ENCODE peak calls at places on chromosomes 3 and 15, in nine cellular contexts. One of them, this sample, is unnamed.

GRCh38 chr3:58038675-58039302 is 30.6 kb downstream of the FLNB start:
- DNase-seq in upper lobe of left lung: no peak
- DNase-seq in GM06990: no peak
- DNase-seq in heart left ventricle: no peak
- DNase-seq in activated CD8-positive, alpha-beta T cell treated with anti-CD3 and anti-CD28 coated beads for 36 hours: no peak
- DNase-seq in NB4: peak
- DNase-seq in endothelial cell: no peak
- DNase-seq in BJ: no peak
- DNase-seq in OCI-LY7: no peak
- DNase-seq in this sample: no peak

GRCh38 chr15:28911295-28911979 is 25.7 kb downstream of the APBA2 start:
- DNase-seq in upper lobe of left lung: no peak
- DNase-seq in GM06990: no peak
- DNase-seq in heart left ventricle: no peak
- DNase-seq in activated CD8-positive, alpha-beta T cell treated with anti-CD3 and anti-CD28 coated beads for 36 hours: no peak
- DNase-seq in NB4: no peak
- DNase-seq in endothelial cell: no peak
- DNase-seq in BJ: no peak
- DNase-seq in OCI-LY7: no peak
- DNase-seq in this sample: no peak

GRCh38 chr15:20344601-20345400 is 196.8 kb downstream of the GOLGA6L6 start:
- DNase-seq in upper lobe of left lung: peak
- DNase-seq in GM06990: no peak
- DNase-seq in heart left ventricle: no peak
- DNase-seq in activated CD8-positive, alpha-beta T cell treated with anti-CD3 and anti-CD28 coated beads for 36 hours: no peak
- DNase-seq in NB4: no peak
- DNase-seq in endothelial cell: no peak
- DNase-seq in BJ: no peak
- DNase-seq in OCI-LY7: no peak
- DNase-seq in this sample: no peak

GRCh38 chr3:14431928-14432834 is 29.8 kb downstream of the SLC6A6 start:
- DNase-seq in upper lobe of left lung: peak
- DNase-seq in GM06990: peak
- DNase-seq in heart left ventricle: peak
- DNase-seq in activated CD8-positive, alpha-beta T cell treated with anti-CD3 and anti-CD28 coated beads for 36 hours: peak
- DNase-seq in NB4: peak
- DNase-seq in endothelial cell: peak
- DNase-seq in BJ: no peak
- DNase-seq in OCI-LY7: peak
- DNase-seq in this sample: no peak

GRCh38 chr15:99683000-99683670 is 50.1 kb downstream of the LYSMD4 start:
- DNase-seq in upper lobe of left lung: no peak
- DNase-seq in GM06990: no peak
- DNase-seq in heart left ventricle: no peak
- DNase-seq in activated CD8-positive, alpha-beta T cell treated with anti-CD3 and anti-CD28 coated beads for 36 hours: no peak
- DNase-seq in NB4: no peak
- DNase-seq in endothelial cell: no peak
- DNase-seq in BJ: no peak
- DNase-seq in OCI-LY7: peak
- DNase-seq in this sample: no peak

GRCh38 chr15:90425726-90426346 is 37.8 kb downstream of the IQGAP1 start:
- DNase-seq in upper lobe of left lung: no peak
- DNase-seq in GM06990: no peak
- DNase-seq in heart left ventricle: no peak
- DNase-seq in activated CD8-positive, alpha-beta T cell treated with anti-CD3 and anti-CD28 coated beads for 36 hours: no peak
- DNase-seq in NB4: no peak
- DNase-seq in endothelial cell: no peak
- DNase-seq in BJ: no peak
- DNase-seq in OCI-LY7: no peak
- DNase-seq in this sample: no peak

GRCh38 chr3:78871048-78871447 is 896.8 kb downstream of the ROBO1 start:
- DNase-seq in upper lobe of left lung: no peak
- DNase-seq in GM06990: no peak
- DNase-seq in heart left ventricle: no peak
- DNase-seq in activated CD8-positive, alpha-beta T cell treated with anti-CD3 and anti-CD28 coated beads for 36 hours: no peak
- DNase-seq in NB4: no peak
- DNase-seq in endothelial cell: no peak
- DNase-seq in BJ: no peak
- DNase-seq in OCI-LY7: no peak
- DNase-seq in this sample: no peak

GRCh38 chr15:77974098-77974414 is 103.5 kb downstream of the TBC1D2B start:
- DNase-seq in upper lobe of left lung: peak
- DNase-seq in GM06990: no peak
- DNase-seq in heart left ventricle: peak
- DNase-seq in activated CD8-positive, alpha-beta T cell treated with anti-CD3 and anti-CD28 coated beads for 36 hours: no peak
- DNase-seq in NB4: peak
- DNase-seq in endothelial cell: no peak
- DNase-seq in BJ: no peak
- DNase-seq in OCI-LY7: no peak
- DNase-seq in this sample: peak

GRCh38 chr15:93088200-93088980 is 621 bp downstream of the RGMA start:
- DNase-seq in upper lobe of left lung: no peak
- DNase-seq in GM06990: peak
- DNase-seq in heart left ventricle: peak
- DNase-seq in activated CD8-positive, alpha-beta T cell treated with anti-CD3 and anti-CD28 coated beads for 36 hours: peak
- DNase-seq in NB4: no peak
- DNase-seq in endothelial cell: peak
- DNase-seq in BJ: no peak
- DNase-seq in OCI-LY7: no peak
- DNase-seq in this sample: no peak

GRCh38 chr3:130429069-130430023 is 83.9 kb downstream of the COL6A5 start:
- DNase-seq in upper lobe of left lung: no peak
- DNase-seq in GM06990: no peak
- DNase-seq in heart left ventricle: no peak
- DNase-seq in activated CD8-positive, alpha-beta T cell treated with anti-CD3 and anti-CD28 coated beads for 36 hours: no peak
- DNase-seq in NB4: no peak
- DNase-seq in endothelial cell: no peak
- DNase-seq in BJ: no peak
- DNase-seq in OCI-LY7: no peak
- DNase-seq in this sample: no peak

GRCh38 chr3:130900959-130901358 is 7.1 kb downstream of the ATP2C1 start:
- DNase-seq in upper lobe of left lung: no peak
- DNase-seq in GM06990: no peak
- DNase-seq in heart left ventricle: no peak
- DNase-seq in activated CD8-positive, alpha-beta T cell treated with anti-CD3 and anti-CD28 coated beads for 36 hours: no peak
- DNase-seq in NB4: no peak
- DNase-seq in endothelial cell: no peak
- DNase-seq in BJ: no peak
- DNase-seq in OCI-LY7: no peak
- DNase-seq in this sample: no peak

GRCh38 chr3:19947549-19948071 is 713 bp downstream of the RAB5A start:
- DNase-seq in upper lobe of left lung: peak
- DNase-seq in GM06990: peak
- DNase-seq in heart left ventricle: peak
- DNase-seq in activated CD8-positive, alpha-beta T cell treated with anti-CD3 and anti-CD28 coated beads for 36 hours: peak
- DNase-seq in NB4: peak
- DNase-seq in endothelial cell: peak
- DNase-seq in BJ: no peak
- DNase-seq in OCI-LY7: peak
- DNase-seq in this sample: no peak

GRCh38 chr3:45597166-45597565 is 2.6 kb downstream of the LIMD1 start:
- DNase-seq in upper lobe of left lung: no peak
- DNase-seq in GM06990: no peak
- DNase-seq in heart left ventricle: no peak
- DNase-seq in activated CD8-positive, alpha-beta T cell treated with anti-CD3 and anti-CD28 coated beads for 36 hours: peak
- DNase-seq in NB4: no peak
- DNase-seq in endothelial cell: no peak
- DNase-seq in BJ: no peak
- DNase-seq in OCI-LY7: peak
- DNase-seq in this sample: no peak

GRCh38 chr3:71407833-71408232 is 175.7 kb downstream of the FOXP1 start:
- DNase-seq in upper lobe of left lung: no peak
- DNase-seq in GM06990: no peak
- DNase-seq in heart left ventricle: no peak
- DNase-seq in activated CD8-positive, alpha-beta T cell treated with anti-CD3 and anti-CD28 coated beads for 36 hours: no peak
- DNase-seq in NB4: no peak
- DNase-seq in endothelial cell: no peak
- DNase-seq in BJ: no peak
- DNase-seq in OCI-LY7: peak
- DNase-seq in this sample: no peak

GRCh38 chr3:30512596-30512995 is 93.8 kb upstream of the TGFBR2 start:
- DNase-seq in upper lobe of left lung: no peak
- DNase-seq in GM06990: no peak
- DNase-seq in heart left ventricle: no peak
- DNase-seq in activated CD8-positive, alpha-beta T cell treated with anti-CD3 and anti-CD28 coated beads for 36 hours: no peak
- DNase-seq in NB4: no peak
- DNase-seq in endothelial cell: no peak
- DNase-seq in BJ: no peak
- DNase-seq in OCI-LY7: no peak
- DNase-seq in this sample: no peak

GRCh38 chr3:32288819-32289218 is 50.3 kb downstream of the CMTM8 start:
- DNase-seq in upper lobe of left lung: no peak
- DNase-seq in GM06990: no peak
- DNase-seq in heart left ventricle: no peak
- DNase-seq in activated CD8-positive, alpha-beta T cell treated with anti-CD3 and anti-CD28 coated beads for 36 hours: no peak
- DNase-seq in NB4: no peak
- DNase-seq in endothelial cell: no peak
- DNase-seq in BJ: no peak
- DNase-seq in OCI-LY7: peak
- DNase-seq in this sample: no peak

GRCh38 chr15:20672469-20672868 is 130.9 kb upstream of the GOLGA6L6 start:
- DNase-seq in upper lobe of left lung: no peak
- DNase-seq in GM06990: no peak
- DNase-seq in heart left ventricle: no peak
- DNase-seq in activated CD8-positive, alpha-beta T cell treated with anti-CD3 and anti-CD28 coated beads for 36 hours: no peak
- DNase-seq in NB4: no peak
- DNase-seq in endothelial cell: no peak
- DNase-seq in BJ: no peak
- DNase-seq in OCI-LY7: no peak
- DNase-seq in this sample: no peak

GRCh38 chr3:164890061-164890460 is 188.2 kb downstream of the SI start:
- DNase-seq in upper lobe of left lung: no peak
- DNase-seq in GM06990: no peak
- DNase-seq in heart left ventricle: no peak
- DNase-seq in activated CD8-positive, alpha-beta T cell treated with anti-CD3 and anti-CD28 coated beads for 36 hours: no peak
- DNase-seq in NB4: no peak
- DNase-seq in endothelial cell: no peak
- DNase-seq in BJ: no peak
- DNase-seq in OCI-LY7: no peak
- DNase-seq in this sample: no peak

GRCh38 chr3:189833996-189834395 is 202.8 kb downstream of the TP63 start:
- DNase-seq in upper lobe of left lung: no peak
- DNase-seq in GM06990: no peak
- DNase-seq in heart left ventricle: no peak
- DNase-seq in activated CD8-positive, alpha-beta T cell treated with anti-CD3 and anti-CD28 coated beads for 36 hours: no peak
- DNase-seq in NB4: no peak
- DNase-seq in endothelial cell: no peak
- DNase-seq in BJ: no peak
- DNase-seq in OCI-LY7: no peak
- DNase-seq in this sample: no peak

GRCh38 chr3:36871379-36872126 is 73.3 kb downstream of the TRANK1 start:
- DNase-seq in upper lobe of left lung: no peak
- DNase-seq in GM06990: no peak
- DNase-seq in heart left ventricle: no peak
- DNase-seq in activated CD8-positive, alpha-beta T cell treated with anti-CD3 and anti-CD28 coated beads for 36 hours: no peak
- DNase-seq in NB4: no peak
- DNase-seq in endothelial cell: no peak
- DNase-seq in BJ: no peak
- DNase-seq in OCI-LY7: no peak
- DNase-seq in this sample: no peak

GRCh38 chr3:71066356-71066755 is 517.2 kb downstream of the FOXP1 start:
- DNase-seq in upper lobe of left lung: peak
- DNase-seq in GM06990: no peak
- DNase-seq in heart left ventricle: no peak
- DNase-seq in activated CD8-positive, alpha-beta T cell treated with anti-CD3 and anti-CD28 coated beads for 36 hours: peak
- DNase-seq in NB4: peak
- DNase-seq in endothelial cell: no peak
- DNase-seq in BJ: no peak
- DNase-seq in OCI-LY7: peak
- DNase-seq in this sample: no peak

GRCh38 chr3:7333125-7333524 is 472.2 kb downstream of the GRM7 start:
- DNase-seq in upper lobe of left lung: no peak
- DNase-seq in GM06990: no peak
- DNase-seq in heart left ventricle: no peak
- DNase-seq in activated CD8-positive, alpha-beta T cell treated with anti-CD3 and anti-CD28 coated beads for 36 hours: no peak
- DNase-seq in NB4: no peak
- DNase-seq in endothelial cell: no peak
- DNase-seq in BJ: no peak
- DNase-seq in OCI-LY7: no peak
- DNase-seq in this sample: no peak
- TF ChIP-seq CTCF in upper lobe of left lung: no peak
- TF ChIP-seq CTCF in GM06990: no peak
- TF ChIP-seq CTCF in heart left ventricle: no peak
- TF ChIP-seq CTCF in activated CD8-positive, alpha-beta T cell treated with anti-CD3 and anti-CD28 coated beads for 36 hours: no peak
- TF ChIP-seq CTCF in NB4: no peak
- TF ChIP-seq CTCF in endothelial cell: no peak
- TF ChIP-seq CTCF in BJ: no peak
- TF ChIP-seq CTCF in OCI-LY7: no peak
- TF ChIP-seq CTCF in this sample: no peak

GRCh38 chr15:42737529-42738328 is 801 bp upstream of the CDAN1 start:
- DNase-seq in upper lobe of left lung: no peak
- DNase-seq in GM06990: no peak
- DNase-seq in heart left ventricle: no peak
- DNase-seq in activated CD8-positive, alpha-beta T cell treated with anti-CD3 and anti-CD28 coated beads for 36 hours: no peak
- DNase-seq in NB4: no peak
- DNase-seq in endothelial cell: no peak
- DNase-seq in BJ: no peak
- DNase-seq in OCI-LY7: no peak
- DNase-seq in this sample: no peak
- TF ChIP-seq CTCF in upper lobe of left lung: no peak
- TF ChIP-seq CTCF in GM06990: no peak
- TF ChIP-seq CTCF in heart left ventricle: no peak
- TF ChIP-seq CTCF in activated CD8-positive, alpha-beta T cell treated with anti-CD3 and anti-CD28 coated beads for 36 hours: no peak
- TF ChIP-seq CTCF in NB4: no peak
- TF ChIP-seq CTCF in endothelial cell: no peak
- TF ChIP-seq CTCF in BJ: no peak
- TF ChIP-seq CTCF in OCI-LY7: no peak
- TF ChIP-seq CTCF in this sample: no peak

GRCh38 chr3:43286115-43286885 is at the start of gene SNRK:
- DNase-seq in upper lobe of left lung: peak
- DNase-seq in GM06990: peak
- DNase-seq in heart left ventricle: peak
- DNase-seq in activated CD8-positive, alpha-beta T cell treated with anti-CD3 and anti-CD28 coated beads for 36 hours: peak
- DNase-seq in NB4: peak
- DNase-seq in endothelial cell: peak
- DNase-seq in BJ: no peak
- DNase-seq in OCI-LY7: peak
- DNase-seq in this sample: peak
- TF ChIP-seq CTCF in upper lobe of left lung: peak
- TF ChIP-seq CTCF in GM06990: peak
- TF ChIP-seq CTCF in heart left ventricle: peak
- TF ChIP-seq CTCF in activated CD8-positive, alpha-beta T cell treated with anti-CD3 and anti-CD28 coated beads for 36 hours: peak
- TF ChIP-seq CTCF in NB4: peak
- TF ChIP-seq CTCF in endothelial cell: no peak
- TF ChIP-seq CTCF in BJ: peak
- TF ChIP-seq CTCF in OCI-LY7: peak
- TF ChIP-seq CTCF in this sample: peak

DNA sequence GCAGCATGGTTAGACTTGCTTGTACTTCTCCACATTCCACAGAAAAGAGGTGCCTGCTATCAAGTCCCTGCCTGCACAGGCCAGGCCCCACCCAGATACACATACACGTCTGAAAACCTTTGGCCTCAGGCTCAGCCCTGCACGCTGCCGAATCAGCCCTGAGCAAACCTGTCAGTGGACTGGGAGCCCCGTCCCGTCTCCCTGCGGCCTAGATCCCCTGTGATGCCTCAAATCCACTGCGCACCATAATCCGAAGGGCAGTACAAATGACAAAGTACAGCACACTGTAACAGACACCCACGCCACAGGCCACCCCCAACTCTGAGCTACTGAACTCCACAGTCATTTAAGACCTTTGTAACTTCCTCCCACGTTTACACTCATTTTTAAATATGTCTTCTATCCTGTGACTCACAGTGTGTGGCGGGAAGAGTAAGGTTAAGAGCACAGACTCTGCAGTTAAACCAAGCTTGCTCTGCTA is 67.1 kb downstream of the MB21D2 start:
- DNase-seq in upper lobe of left lung: peak
- DNase-seq in GM06990: peak
- DNase-seq in heart left ventricle: no peak
- DNase-seq in activated CD8-positive, alpha-beta T cell treated with anti-CD3 and anti-CD28 coated beads for 36 hours: peak
- DNase-seq in NB4: peak
- DNase-seq in endothelial cell: no peak
- DNase-seq in BJ: no peak
- DNase-seq in OCI-LY7: no peak
- DNase-seq in this sample: no peak
- TF ChIP-seq CTCF in upper lobe of left lung: no peak
- TF ChIP-seq CTCF in GM06990: no peak
- TF ChIP-seq CTCF in heart left ventricle: no peak
- TF ChIP-seq CTCF in activated CD8-positive, alpha-beta T cell treated with anti-CD3 and anti-CD28 coated beads for 36 hours: no peak
- TF ChIP-seq CTCF in NB4: no peak
- TF ChIP-seq CTCF in endothelial cell: no peak
- TF ChIP-seq CTCF in BJ: no peak
- TF ChIP-seq CTCF in OCI-LY7: no peak
- TF ChIP-seq CTCF in this sample: no peak